ENCODE peak calls at places on chromosomes 2 and 18, in four cellular contexts. T is ecto neural progenitor cell, H is fibroblast of the aortic adventitia, M is germinal center. I is an unnamed sample.

GRCh38 chr18:26504831-26505230 is 43.5 kb downstream of the KCTD1 start:
- DNase-seq in T (no peak), H (no peak), M (no peak), I (no peak)

GRCh38 chr2:110735366-110735765 is 3.0 kb downstream of the ACOXL start:
- DNase-seq in M (no peak), T (no peak), H (no peak), I (no peak)

GRCh38 chr2:65488527-65488926 is 56.1 kb upstream of the SPRED2 start:
- DNase-seq in H (no peak), M (no peak), T (no peak), I (no peak)

GRCh38 chr2:239601201-239601851 is 200.5 kb upstream of the HDAC4 start:
- DNase-seq in M (no peak), T (peak; percentile 51), H (no peak), I (no peak)

GRCh38 chr2:88128654-88129312 is 921 bp upstream of the FABP1 start:
- DNase-seq in H (no peak), T (no peak), M (no peak), I (no peak)

GRCh38 chr2:20514596-20515269 is 67.9 kb downstream of the RHOB start:
- DNase-seq in H (peak; percentile 96), T (no peak), M (no peak), I (no peak)

GRCh38 chr2:231743376-231744116 is 35.2 kb downstream of the PTMA start:
- DNase-seq in M (no peak), H (no peak), T (no peak), I (no peak)

GRCh38 chr18:23387265-23387664 is 65.8 kb upstream of the RIOK3 start:
- DNase-seq in M (no peak), T (no peak), H (no peak), I (no peak)

GRCh38 chr2:143611336-143611735 is 482.1 kb downstream of the ARHGAP15 start:
- DNase-seq in T (no peak), M (no peak), H (no peak), I (no peak)

GRCh38 chr2:29841386-29842004 is 79.9 kb downstream of the ALK start:
- DNase-seq in M (peak; percentile 40), H (peak; percentile 51), T (peak; percentile 56), I (peak; percentile 22)

GRCh38 chr2:23487735-23488492 is 102.9 kb downstream of the KLHL29 start:
- DNase-seq in T (no peak), H (peak; percentile 32), M (no peak), I (peak; percentile 81)

GRCh38 chr2:69549421-69549820 is 94.1 kb downstream of the AAK1 start:
- DNase-seq in H (peak; percentile 73), T (no peak), M (no peak), I (no peak)

GRCh38 chr2:65343381-65343780 is 89.0 kb downstream of the SPRED2 start:
- DNase-seq in T (no peak), M (no peak), H (no peak), I (no peak)

GRCh38 chr2:157620956-157621355 is 7.7 kb downstream of the ACVR1C start:
- DNase-seq in M (no peak), T (no peak), H (peak; percentile 37), I (no peak)

GRCh38 chr2:162007447-162008040 is 66.5 kb downstream of the DPP4 start:
- DNase-seq in M (no peak), T (no peak), H (peak; percentile 53), I (peak; percentile 7)

GRCh38 chr2:234674781-234675201 is 177.9 kb upstream of the ARL4C start:
- DNase-seq in H (peak; percentile 63), T (no peak), M (no peak), I (no peak)

GRCh38 chr2:98539056-98539735 is 69.1 kb downstream of the COA5 start:
- DNase-seq in M (no peak), H (no peak), T (no peak), I (no peak)

GRCh38 chr2:95388091-95388692 is 14.3 kb upstream of the FAHD2A start:
- DNase-seq in T (peak; percentile 19), H (no peak), M (no peak), I (no peak)

GRCh38 chr2:45173513-45173912 is 164.3 kb upstream of the SIX2 start:
- DNase-seq in M (no peak), T (no peak), H (peak; percentile 98), I (no peak)

GRCh38 chr2:143686585-143687164 is 557.5 kb downstream of the ARHGAP15 start:
- DNase-seq in H (peak; percentile 68), M (peak; percentile 18), T (no peak), I (peak; percentile 25)

GRCh38 chr18:14086459-14087231 is 45.6 kb downstream of the ZNF519 start:
- DNase-seq in H (peak; percentile 59), M (peak; percentile 30), T (peak; percentile 70), I (peak; percentile 62)

GRCh38 chr2:163252199-163252598 is 413.6 kb upstream of the KCNH7 start:
- DNase-seq in M (no peak), H (no peak), T (no peak), I (no peak)

GRCh38 chr18:68449292-68449691 is 265.6 kb downstream of the TMX3 start:
- DNase-seq in H (peak; percentile 90), T (no peak), M (no peak), I (no peak)

GRCh38 chr2:47422560-47422959 is 19.6 kb downstream of the MSH2 start:
- DNase-seq in H (peak; percentile 62), T (no peak), M (no peak), I (no peak)

GRCh38 chr2:219522111-219523030 is 8.1 kb downstream of the ASIC4 start:
- DNase-seq in T (peak; percentile 87), M (no peak), H (peak; percentile 78), I (no peak)

I was measured in RPMI8226.